ENCODE peak calls at places on chromosomes 7 and 10, in nine cellular contexts. One of them, this sample, is unnamed.

GRCh38 chr10:126972622-126973414 is 67.6 kb downstream of the DOCK1 start:
- DNase-seq in K562: no peak
- DNase-seq in NB4: no peak
- DNase-seq in prostate gland: no peak
- DNase-seq in GM12892: no peak
- DNase-seq in A549: peak
- DNase-seq in adrenal gland: no peak
- DNase-seq in breast epithelium: no peak
- DNase-seq in body of pancreas: peak
- DNase-seq in this sample: no peak

GRCh38 chr7:13949450-13949849 is 40.0 kb downstream of the ETV1 start:
- DNase-seq in K562: no peak
- DNase-seq in NB4: no peak
- DNase-seq in prostate gland: no peak
- DNase-seq in GM12892: no peak
- DNase-seq in A549: no peak
- DNase-seq in adrenal gland: no peak
- DNase-seq in breast epithelium: no peak
- DNase-seq in body of pancreas: no peak
- DNase-seq in this sample: no peak

GRCh38 chr7:152341039-152341913 is 94.5 kb downstream of the KMT2C start:
- DNase-seq in K562: peak
- DNase-seq in NB4: peak
- DNase-seq in prostate gland: peak
- DNase-seq in GM12892: no peak
- DNase-seq in A549: peak
- DNase-seq in adrenal gland: peak
- DNase-seq in breast epithelium: no peak
- DNase-seq in body of pancreas: peak
- DNase-seq in this sample: peak

GRCh38 chr7:129949292-129950133 is 3.2 kb downstream of the UBE2H start:
- DNase-seq in K562: no peak
- DNase-seq in NB4: peak
- DNase-seq in prostate gland: peak
- DNase-seq in GM12892: no peak
- DNase-seq in A549: no peak
- DNase-seq in adrenal gland: peak
- DNase-seq in breast epithelium: no peak
- DNase-seq in body of pancreas: no peak
- DNase-seq in this sample: peak

GRCh38 chr7:130940907-130941306 is 206.9 kb upstream of the KLF14 start:
- DNase-seq in K562: no peak
- DNase-seq in NB4: no peak
- DNase-seq in prostate gland: no peak
- DNase-seq in GM12892: no peak
- DNase-seq in A549: no peak
- DNase-seq in adrenal gland: no peak
- DNase-seq in breast epithelium: no peak
- DNase-seq in body of pancreas: no peak
- DNase-seq in this sample: no peak

GRCh38 chr10:4038000-4038399 is 253.0 kb upstream of the KLF6 start:
- DNase-seq in K562: no peak
- DNase-seq in NB4: no peak
- DNase-seq in prostate gland: no peak
- DNase-seq in GM12892: no peak
- DNase-seq in A549: no peak
- DNase-seq in adrenal gland: no peak
- DNase-seq in breast epithelium: no peak
- DNase-seq in body of pancreas: no peak
- DNase-seq in this sample: no peak

GRCh38 chr7:21639206-21639868 is 96.5 kb downstream of the DNAH11 start:
- DNase-seq in K562: no peak
- DNase-seq in NB4: no peak
- DNase-seq in prostate gland: no peak
- DNase-seq in GM12892: no peak
- DNase-seq in A549: no peak
- DNase-seq in adrenal gland: no peak
- DNase-seq in breast epithelium: no peak
- DNase-seq in body of pancreas: no peak
- DNase-seq in this sample: no peak

GRCh38 chr7:40659231-40659630 is 524.4 kb downstream of the SUGCT start:
- DNase-seq in K562: no peak
- DNase-seq in NB4: no peak
- DNase-seq in prostate gland: no peak
- DNase-seq in GM12892: no peak
- DNase-seq in A549: no peak
- DNase-seq in adrenal gland: peak
- DNase-seq in breast epithelium: no peak
- DNase-seq in body of pancreas: no peak
- DNase-seq in this sample: no peak

GRCh38 chr10:98170249-98171117 is 36.0 kb downstream of the R3HCC1L start:
- DNase-seq in K562: peak
- DNase-seq in NB4: peak
- DNase-seq in prostate gland: peak
- DNase-seq in GM12892: no peak
- DNase-seq in A549: peak
- DNase-seq in adrenal gland: peak
- DNase-seq in breast epithelium: no peak
- DNase-seq in body of pancreas: peak
- DNase-seq in this sample: peak

GRCh38 chr7:91784469-91784868 is 96.0 kb downstream of the MTERF1 start:
- DNase-seq in K562: peak
- DNase-seq in NB4: peak
- DNase-seq in prostate gland: peak
- DNase-seq in GM12892: no peak
- DNase-seq in A549: peak
- DNase-seq in adrenal gland: no peak
- DNase-seq in breast epithelium: no peak
- DNase-seq in body of pancreas: no peak
- DNase-seq in this sample: no peak

GRCh38 chr7:66167773-66168367 is 37.3 kb upstream of the TPST1 start:
- DNase-seq in K562: no peak
- DNase-seq in NB4: no peak
- DNase-seq in prostate gland: no peak
- DNase-seq in GM12892: no peak
- DNase-seq in A549: peak
- DNase-seq in adrenal gland: no peak
- DNase-seq in breast epithelium: no peak
- DNase-seq in body of pancreas: no peak
- DNase-seq in this sample: no peak

GRCh38 chr7:101399759-101400158 is 37.1 kb downstream of the COL26A1 start:
- DNase-seq in K562: no peak
- DNase-seq in NB4: peak
- DNase-seq in prostate gland: no peak
- DNase-seq in GM12892: no peak
- DNase-seq in A549: no peak
- DNase-seq in adrenal gland: no peak
- DNase-seq in breast epithelium: no peak
- DNase-seq in body of pancreas: no peak
- DNase-seq in this sample: no peak

GRCh38 chr7:148722340-148723165 is 23.9 kb downstream of the CUL1 start:
- DNase-seq in K562: no peak
- DNase-seq in NB4: peak
- DNase-seq in prostate gland: no peak
- DNase-seq in GM12892: no peak
- DNase-seq in A549: no peak
- DNase-seq in adrenal gland: peak
- DNase-seq in breast epithelium: no peak
- DNase-seq in body of pancreas: peak
- DNase-seq in this sample: no peak

GRCh38 chr10:52751337-52751736 is 21.2 kb downstream of the MBL2 start:
- DNase-seq in K562: no peak
- DNase-seq in NB4: no peak
- DNase-seq in prostate gland: no peak
- DNase-seq in GM12892: no peak
- DNase-seq in A549: no peak
- DNase-seq in adrenal gland: no peak
- DNase-seq in breast epithelium: no peak
- DNase-seq in body of pancreas: no peak
- DNase-seq in this sample: no peak

GRCh38 chr10:26095781-26096180 is 120.8 kb upstream of the GAD2 start:
- DNase-seq in K562: no peak
- DNase-seq in NB4: no peak
- DNase-seq in prostate gland: no peak
- DNase-seq in GM12892: no peak
- DNase-seq in A549: no peak
- DNase-seq in adrenal gland: no peak
- DNase-seq in breast epithelium: no peak
- DNase-seq in body of pancreas: no peak
- DNase-seq in this sample: no peak

GRCh38 chr7:95908499-95908898 is 136.1 kb downstream of the DYNC1I1 start:
- DNase-seq in K562: no peak
- DNase-seq in NB4: no peak
- DNase-seq in prostate gland: no peak
- DNase-seq in GM12892: no peak
- DNase-seq in A549: no peak
- DNase-seq in adrenal gland: no peak
- DNase-seq in breast epithelium: no peak
- DNase-seq in body of pancreas: no peak
- DNase-seq in this sample: no peak

GRCh38 chr7:29839302-29839701 is 33.0 kb downstream of the WIPF3 start:
- DNase-seq in K562: peak
- DNase-seq in NB4: peak
- DNase-seq in prostate gland: no peak
- DNase-seq in GM12892: no peak
- DNase-seq in A549: peak
- DNase-seq in adrenal gland: peak
- DNase-seq in breast epithelium: no peak
- DNase-seq in body of pancreas: peak
- DNase-seq in this sample: no peak

GRCh38 chr10:46226900-46227558 is 59.8 kb upstream of the ANTXRL start:
- DNase-seq in K562: no peak
- DNase-seq in NB4: no peak
- DNase-seq in prostate gland: peak
- DNase-seq in GM12892: no peak
- DNase-seq in A549: no peak
- DNase-seq in adrenal gland: no peak
- DNase-seq in breast epithelium: peak
- DNase-seq in body of pancreas: no peak
- DNase-seq in this sample: no peak

GRCh38 chr7:43456200-43456599 is 126.7 kb upstream of the STK17A start:
- DNase-seq in K562: no peak
- DNase-seq in NB4: peak
- DNase-seq in prostate gland: no peak
- DNase-seq in GM12892: no peak
- DNase-seq in A549: no peak
- DNase-seq in adrenal gland: no peak
- DNase-seq in breast epithelium: no peak
- DNase-seq in body of pancreas: no peak
- DNase-seq in this sample: peak

GRCh38 chr10:125160856-125161569 is 650 bp upstream of the CTBP2 start:
- DNase-seq in K562: peak
- DNase-seq in NB4: peak
- DNase-seq in prostate gland: peak
- DNase-seq in GM12892: no peak
- DNase-seq in A549: peak
- DNase-seq in adrenal gland: peak
- DNase-seq in breast epithelium: peak
- DNase-seq in body of pancreas: peak
- DNase-seq in this sample: peak
- TF ChIP-seq POLR2A in K562: no peak
- TF ChIP-seq POLR2A in NB4: peak
- TF ChIP-seq POLR2A in prostate gland: peak
- TF ChIP-seq POLR2A in GM12892: no peak
- TF ChIP-seq POLR2A in A549: no peak
- TF ChIP-seq POLR2A in adrenal gland: no peak
- TF ChIP-seq POLR2A in breast epithelium: no peak
- TF ChIP-seq POLR2A in body of pancreas: peak
- TF ChIP-seq POLR2A in this sample: no peak

GRCh38 chr10:69051303-69051702 is 36.6 kb upstream of the SRGN start:
- DNase-seq in K562: no peak
- DNase-seq in NB4: peak
- DNase-seq in prostate gland: no peak
- DNase-seq in GM12892: no peak
- DNase-seq in A549: no peak
- DNase-seq in adrenal gland: peak
- DNase-seq in breast epithelium: no peak
- DNase-seq in body of pancreas: no peak
- DNase-seq in this sample: no peak
- TF ChIP-seq POLR2A in K562: no peak
- TF ChIP-seq POLR2A in NB4: no peak
- TF ChIP-seq POLR2A in prostate gland: no peak
- TF ChIP-seq POLR2A in GM12892: no peak
- TF ChIP-seq POLR2A in A549: no peak
- TF ChIP-seq POLR2A in adrenal gland: no peak
- TF ChIP-seq POLR2A in breast epithelium: no peak
- TF ChIP-seq POLR2A in body of pancreas: no peak
- TF ChIP-seq POLR2A in this sample: no peak

GRCh38 chr10:22321156-22321711 is 335 bp downstream of the BMI1 start:
- DNase-seq in K562: no peak
- DNase-seq in NB4: peak
- DNase-seq in prostate gland: no peak
- DNase-seq in GM12892: no peak
- DNase-seq in A549: peak
- DNase-seq in adrenal gland: peak
- DNase-seq in breast epithelium: no peak
- DNase-seq in body of pancreas: peak
- DNase-seq in this sample: peak
- TF ChIP-seq POLR2A in K562: peak
- TF ChIP-seq POLR2A in NB4: no peak
- TF ChIP-seq POLR2A in prostate gland: peak
- TF ChIP-seq POLR2A in GM12892: peak
- TF ChIP-seq POLR2A in A549: peak
- TF ChIP-seq POLR2A in adrenal gland: peak
- TF ChIP-seq POLR2A in breast epithelium: no peak
- TF ChIP-seq POLR2A in body of pancreas: peak
- TF ChIP-seq POLR2A in this sample: peak

GRCh38 chr7:5422324-5423271 is 1.0 kb downstream of the TNRC18 start:
- DNase-seq in K562: peak
- DNase-seq in NB4: peak
- DNase-seq in prostate gland: peak
- DNase-seq in GM12892: no peak
- DNase-seq in A549: no peak
- DNase-seq in adrenal gland: no peak
- DNase-seq in breast epithelium: no peak
- DNase-seq in body of pancreas: no peak
- DNase-seq in this sample: peak

GRCh38 chr7:5424689-5425506 is 1.3 kb upstream of the TNRC18 start:
- DNase-seq in K562: peak
- DNase-seq in NB4: peak
- DNase-seq in prostate gland: peak
- DNase-seq in GM12892: no peak
- DNase-seq in A549: no peak
- DNase-seq in adrenal gland: peak
- DNase-seq in breast epithelium: no peak
- DNase-seq in body of pancreas: peak
- DNase-seq in this sample: peak

GRCh38 chr7:5423844-5424688 is 432 bp upstream of the TNRC18 start:
- DNase-seq in K562: peak
- DNase-seq in NB4: peak
- DNase-seq in prostate gland: peak
- DNase-seq in GM12892: no peak
- DNase-seq in A549: peak
- DNase-seq in adrenal gland: peak
- DNase-seq in breast epithelium: peak
- DNase-seq in body of pancreas: peak
- DNase-seq in this sample: peak

GRCh38 chr7:5421626-5422323 is 1.9 kb downstream of the TNRC18 start:
- DNase-seq in K562: peak
- DNase-seq in NB4: peak
- DNase-seq in prostate gland: peak
- DNase-seq in GM12892: no peak
- DNase-seq in A549: peak
- DNase-seq in adrenal gland: peak
- DNase-seq in breast epithelium: no peak
- DNase-seq in body of pancreas: peak
- DNase-seq in this sample: peak

GRCh38 chr7:5423272-5423843 is at the start of gene TNRC18:
- DNase-seq in K562: peak
- DNase-seq in NB4: peak
- DNase-seq in prostate gland: peak
- DNase-seq in GM12892: no peak
- DNase-seq in A549: no peak
- DNase-seq in adrenal gland: peak
- DNase-seq in breast epithelium: no peak
- DNase-seq in body of pancreas: peak
- DNase-seq in this sample: peak
- TF ChIP-seq POLR2A in K562: no peak
- TF ChIP-seq POLR2A in NB4: peak
- TF ChIP-seq POLR2A in prostate gland: peak
- TF ChIP-seq POLR2A in GM12892: no peak
- TF ChIP-seq POLR2A in A549: no peak
- TF ChIP-seq POLR2A in adrenal gland: no peak
- TF ChIP-seq POLR2A in breast epithelium: peak
- TF ChIP-seq POLR2A in body of pancreas: peak
- TF ChIP-seq POLR2A in this sample: peak

This sample was measured in erythroblast.